ENCODE peak calls at places on chromosome 7, in four cellular contexts. Q, C, X and P are unnamed samples.

GRCh38 chr7:2953588-2954407 is 89.9 kb downstream of the CARD11 start:
- DNase-seq in Q (no peak), C (no peak), X (no peak), P (no peak)

GRCh38 chr7:138520742-138521141 is 60.7 kb downstream of the TRIM24 start:
- DNase-seq in Q (no peak), C (no peak), X (no peak), P (no peak)

GRCh38 chr7:50534690-50535290 is 30.4 kb downstream of the DDC start:
- DNase-seq in Q (no peak), C (peak), X (no peak), P (peak)

GRCh38 chr7:24713850-24714675 is 43.2 kb downstream of the GSDME start:
- DNase-seq in Q (no peak), C (no peak), X (no peak), P (no peak)

GRCh38 chr7:8035647-8036518 is 67.3 kb downstream of the GLCCI1 start:
- DNase-seq in Q (no peak), C (peak), X (no peak), P (no peak)

GRCh38 chr7:156014201-156014600 is 201.9 kb upstream of the SHH start:
- DNase-seq in Q (no peak), C (no peak), X (no peak), P (no peak)

GRCh38 chr7:90119178-90119971 is 34.9 kb upstream of the STEAP1 start:
- DNase-seq in Q (no peak), C (peak), X (no peak), P (no peak)

GRCh38 chr7:134940711-134941110 is 45.6 kb upstream of the AGBL3 start:
- DNase-seq in Q (no peak), C (no peak), X (no peak), P (no peak)

GRCh38 chr7:18494821-18495408 is 634 bp upstream of the HDAC9 start:
- DNase-seq in Q (no peak), C (peak), X (no peak), P (no peak)

GRCh38 chr7:83468251-83468739 is 180.6 kb downstream of the SEMA3E start:
- DNase-seq in Q (peak), C (peak), X (peak), P (peak)

GRCh38 chr7:128810473-128810872 is 18.7 kb downstream of the CCDC136 start:
- DNase-seq in Q (no peak), C (no peak), X (no peak), P (no peak)

GRCh38 chr7:134612197-134612596 is 34.5 kb upstream of the BPGM start:
- DNase-seq in Q (no peak), C (no peak), X (no peak), P (no peak)

GRCh38 chr7:115409682-115410426 is 488.0 kb downstream of the MDFIC start:
- DNase-seq in Q (no peak), C (no peak), X (no peak), P (no peak)

GRCh38 chr7:116736927-116737715 is 65.1 kb downstream of the MET start:
- DNase-seq in Q (no peak), C (peak), X (no peak), P (no peak)

GRCh38 chr7:128167791-128168666 is 73.0 kb upstream of the LEP start:
- DNase-seq in Q (no peak), C (no peak), X (no peak), P (no peak)

GRCh38 chr7:69620650-69621049 is 22.4 kb downstream of the AUTS2 start:
- DNase-seq in Q (no peak), C (no peak), X (no peak), P (no peak)

GRCh38 chr7:131945313-131945831 is 388.9 kb upstream of the PODXL start:
- DNase-seq in Q (no peak), C (peak), X (peak), P (peak)

GRCh38 chr7:157009170-157009777 is 1.2 kb downstream of the MNX1 start:
- DNase-seq in Q (no peak), C (no peak), X (peak), P (peak)

GRCh38 chr7:10284001-10284400 is 689.7 kb upstream of the PHF14 start:
- DNase-seq in Q (no peak), C (no peak), X (no peak), P (no peak)

GRCh38 chr7:20785211-20786048 is 1.3 kb downstream of the SP8 start:
- DNase-seq in Q (no peak), C (no peak), X (peak), P (no peak)

GRCh38 chr7:65980478-65981250 is 1.3 kb downstream of the GUSB start:
- DNase-seq in Q (no peak), C (peak), X (peak), P (no peak)

GRCh38 chr7:29606830-29607229 is 43.2 kb downstream of the PRR15 start:
- DNase-seq in Q (no peak), C (no peak), X (no peak), P (no peak)

GRCh38 chr7:27051451-27051850 is 44.3 kb downstream of the HOXA1 start:
- DNase-seq in Q (no peak), C (no peak), X (no peak), P (no peak)

GRCh38 chr7:110573862-110574528 is 516.9 kb upstream of the LRRN3 start:
- DNase-seq in Q (no peak), C (no peak), X (no peak), P (no peak)

GRCh38 chr7:101163281-101164070 is 1.9 kb downstream of the VGF start:
- DNase-seq in Q (no peak), C (no peak), X (no peak), P (no peak)

GRCh38 chr7:105600720-105601550 is 19.6 kb upstream of the EFCAB10 start:
- DNase-seq in Q (no peak), C (no peak), X (no peak), P (no peak)

GRCh38 chr7:2508327-2509231 is 11.0 kb upstream of the LFNG start:
- DNase-seq in Q (peak), C (peak), X (no peak), P (peak)

GRCh38 chr7:28410628-28411578 is 1.4 kb upstream of the CREB5 start:
- DNase-seq in Q (peak), C (peak), X (no peak), P (peak)

GRCh38 chr7:91083855-91084644 is 180.2 kb upstream of the FZD1 start:
- DNase-seq in Q (no peak), C (peak), X (peak), P (no peak)

DNA sequence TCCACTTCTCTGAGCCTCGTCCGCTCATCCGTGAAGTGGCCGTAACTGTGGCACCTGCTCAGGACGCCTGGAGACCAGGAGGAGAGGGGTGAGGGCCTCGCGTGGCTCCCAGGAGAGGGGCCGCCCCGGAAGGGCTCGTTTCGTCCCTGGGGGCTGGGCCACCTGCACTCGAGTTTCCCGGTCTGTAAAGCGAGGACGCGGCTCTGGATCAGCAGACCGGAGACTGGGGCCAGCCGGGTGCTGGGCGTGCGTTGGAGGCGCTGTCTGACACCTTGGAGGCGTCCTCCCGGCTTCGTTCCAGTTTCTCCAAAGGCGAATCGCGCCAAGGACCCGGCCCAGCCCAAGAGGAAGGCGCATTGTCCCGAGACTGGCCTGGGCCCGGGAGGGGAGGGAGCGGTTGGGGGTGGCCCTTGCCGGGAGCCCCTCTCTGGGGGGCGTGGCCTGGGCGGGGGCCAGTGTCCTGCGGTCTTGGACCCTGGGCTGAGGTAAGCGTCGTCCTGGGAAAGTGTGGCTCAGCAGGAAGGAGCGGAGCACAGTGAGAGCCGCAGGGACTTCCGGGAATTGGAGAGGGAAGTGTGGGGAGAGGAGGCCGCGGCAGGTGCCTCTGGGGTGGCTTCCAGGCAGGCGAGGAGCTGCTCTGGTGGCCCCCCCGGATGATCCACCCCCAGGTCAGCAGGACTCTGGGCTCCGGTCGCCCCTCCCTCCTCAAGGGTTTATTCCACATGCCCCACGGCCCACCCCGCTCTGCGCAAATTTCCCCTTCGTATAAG is 89.7 kb downstream of the FOXL3 start:
- DNase-seq in Q (no peak), C (no peak), X (peak), P (no peak)
- TF ChIP-seq CTCF in Q (no peak), C (no peak), X (no peak), P (no peak)

GRCh38 chr7:73522081-73522818 is at the start of gene BAZ1B:
- DNase-seq in Q (peak), C (peak), X (peak), P (peak)
- TF ChIP-seq CTCF in Q (peak), C (peak), X (no peak), P (peak)

DNA sequence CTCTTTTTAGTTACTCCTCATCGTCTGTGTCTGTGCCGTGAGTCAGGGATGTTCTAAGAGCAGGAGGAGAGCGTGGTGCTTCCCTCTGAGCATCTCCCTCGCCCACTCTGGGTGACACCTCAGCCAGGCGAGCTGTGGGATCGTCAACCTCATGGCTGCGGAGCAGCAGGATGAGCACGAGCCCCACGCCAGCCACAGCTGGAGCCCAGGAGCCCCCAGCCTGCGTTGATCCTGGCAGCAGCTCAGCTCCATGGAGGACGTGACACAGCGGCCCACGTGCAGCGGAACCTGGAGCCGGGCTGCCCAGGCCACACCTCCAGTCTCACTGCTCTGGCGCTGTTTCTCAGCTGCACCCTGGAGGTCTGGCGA is 512.0 kb downstream of the PTPRN2 start:
- DNase-seq in Q (no peak), C (no peak), X (no peak), P (no peak)
- TF ChIP-seq CTCF in Q (no peak), C (no peak), X (no peak), P (no peak)

GRCh38 chr7:140237390-140237789 is 60.6 kb upstream of the KDM7A start:
- DNase-seq in Q (no peak), C (no peak), X (no peak), P (no peak)

GRCh38 chr7:140242057-140243031 is 65.6 kb upstream of the KDM7A start:
- DNase-seq in Q (no peak), C (no peak), X (peak), P (peak)

GRCh38 chr7:140238778-140239652 is 62.2 kb upstream of the KDM7A start:
- DNase-seq in Q (no peak), C (no peak), X (peak), P (peak)

GRCh38 chr7:140236626-140237025 is 59.8 kb upstream of the KDM7A start:
- DNase-seq in Q (no peak), C (no peak), X (no peak), P (no peak)

GRCh38 chr7:140239653-140239935 is 62.8 kb upstream of the KDM7A start:
- DNase-seq in Q (no peak), C (no peak), X (no peak), P (peak)
- TF ChIP-seq CTCF in Q (no peak), C (no peak), X (no peak), P (no peak)

GRCh38 chr7:150957119-150958020 is 20.8 kb downstream of the KCNH2 start:
- DNase-seq in Q (no peak), C (no peak), X (no peak), P (no peak)

GRCh38 chr7:150954986-150955518 is 23.1 kb downstream of the KCNH2 start:
- DNase-seq in Q (no peak), C (no peak), X (no peak), P (no peak)

GRCh38 chr7:150956395-150957118 is 21.6 kb downstream of the KCNH2 start:
- DNase-seq in Q (no peak), C (no peak), X (no peak), P (no peak)

GRCh38 chr7:150954201-150954985 is 23.7 kb downstream of the KCNH2 start:
- DNase-seq in Q (no peak), C (no peak), X (no peak), P (no peak)

DNA sequence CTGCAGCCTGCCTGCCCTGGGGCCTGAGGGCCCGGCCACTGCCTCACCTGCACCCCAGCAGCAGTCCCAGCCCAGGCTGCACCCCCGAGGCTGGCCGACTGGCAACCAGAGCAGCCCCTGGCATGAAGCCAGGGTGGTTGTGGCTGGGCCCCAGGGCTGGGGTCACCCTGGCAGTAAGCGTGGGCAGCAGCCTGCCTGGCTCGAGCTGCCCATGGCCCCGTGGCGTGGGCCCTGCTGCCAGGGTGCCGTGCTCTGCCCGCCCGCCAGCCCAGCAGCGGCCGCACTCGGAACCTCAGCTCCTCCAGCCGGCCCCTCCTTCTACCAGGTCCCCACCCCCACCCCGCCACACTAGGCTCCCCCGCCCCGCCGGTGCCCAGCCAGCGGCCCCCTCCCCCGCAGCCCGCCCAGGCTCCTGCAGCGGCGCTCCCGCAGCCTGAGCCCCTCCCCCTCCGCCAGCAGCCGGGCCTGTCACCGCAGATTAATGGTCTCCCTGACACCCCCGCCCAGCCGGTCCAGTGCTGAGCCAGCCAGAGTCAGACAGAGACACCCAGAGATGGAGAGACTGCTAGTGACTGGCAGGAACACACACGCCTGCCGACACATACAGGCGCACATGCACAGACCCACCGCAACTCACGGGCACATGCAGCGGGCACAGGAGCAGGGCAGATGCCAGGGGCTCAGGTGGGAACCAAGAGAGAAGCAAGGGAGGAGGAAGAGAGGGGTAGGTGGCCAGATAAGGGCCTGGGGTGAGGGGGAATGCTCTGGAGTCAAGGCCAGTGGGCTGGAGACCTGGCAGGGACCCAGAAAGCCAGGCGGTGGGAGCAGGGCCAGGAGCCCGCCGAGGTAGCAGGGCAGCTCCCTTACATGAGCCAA is 22.4 kb downstream of the KCNH2 start:
- DNase-seq in Q (no peak), C (no peak), X (no peak), P (no peak)
- TF ChIP-seq CTCF in Q (no peak), C (no peak), X (no peak), P (no peak)

GRCh38 chr7:102938679-102939078 is 25.9 kb downstream of the LRRC17 start:
- DNase-seq in Q (no peak), C (no peak), X (no peak), P (no peak)
- TF ChIP-seq CTCF in Q (no peak), C (no peak), X (no peak), P (no peak)

GRCh38 chr7:68478326-68478725 is 1119.9 kb upstream of the AUTS2 start:
- DNase-seq in Q (no peak), C (no peak), X (no peak), P (no peak)

GRCh38 chr7:68482800-68483199 is 1115.5 kb upstream of the AUTS2 start:
- DNase-seq in Q (no peak), C (no peak), X (no peak), P (no peak)

GRCh38 chr7:68472688-68473087 is 1125.6 kb upstream of the AUTS2 start:
- DNase-seq in Q (no peak), C (no peak), X (no peak), P (no peak)

DNA sequence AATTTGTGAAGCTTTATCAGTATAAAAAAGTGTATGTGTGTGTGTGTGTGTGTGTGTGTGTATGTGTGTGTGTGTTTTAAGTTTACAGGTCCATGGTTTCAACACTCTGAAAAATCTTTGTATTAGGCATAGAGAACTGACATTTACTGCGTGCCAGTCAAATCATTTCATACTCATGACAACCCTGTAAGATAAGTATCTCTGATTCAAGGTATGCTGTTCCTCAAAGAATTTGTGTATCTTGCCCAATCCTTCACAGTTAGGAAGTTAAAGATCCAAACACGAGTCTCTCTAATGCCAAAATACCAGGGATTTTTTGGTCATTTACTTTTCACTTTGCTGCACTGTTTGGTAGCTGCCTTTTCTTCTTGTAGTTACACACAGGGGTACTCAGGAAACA is 1121.3 kb upstream of the AUTS2 start:
- DNase-seq in Q (no peak), C (no peak), X (no peak), P (no peak)
- TF ChIP-seq CTCF in Q (no peak), C (no peak), X (no peak), P (no peak)

DNA sequence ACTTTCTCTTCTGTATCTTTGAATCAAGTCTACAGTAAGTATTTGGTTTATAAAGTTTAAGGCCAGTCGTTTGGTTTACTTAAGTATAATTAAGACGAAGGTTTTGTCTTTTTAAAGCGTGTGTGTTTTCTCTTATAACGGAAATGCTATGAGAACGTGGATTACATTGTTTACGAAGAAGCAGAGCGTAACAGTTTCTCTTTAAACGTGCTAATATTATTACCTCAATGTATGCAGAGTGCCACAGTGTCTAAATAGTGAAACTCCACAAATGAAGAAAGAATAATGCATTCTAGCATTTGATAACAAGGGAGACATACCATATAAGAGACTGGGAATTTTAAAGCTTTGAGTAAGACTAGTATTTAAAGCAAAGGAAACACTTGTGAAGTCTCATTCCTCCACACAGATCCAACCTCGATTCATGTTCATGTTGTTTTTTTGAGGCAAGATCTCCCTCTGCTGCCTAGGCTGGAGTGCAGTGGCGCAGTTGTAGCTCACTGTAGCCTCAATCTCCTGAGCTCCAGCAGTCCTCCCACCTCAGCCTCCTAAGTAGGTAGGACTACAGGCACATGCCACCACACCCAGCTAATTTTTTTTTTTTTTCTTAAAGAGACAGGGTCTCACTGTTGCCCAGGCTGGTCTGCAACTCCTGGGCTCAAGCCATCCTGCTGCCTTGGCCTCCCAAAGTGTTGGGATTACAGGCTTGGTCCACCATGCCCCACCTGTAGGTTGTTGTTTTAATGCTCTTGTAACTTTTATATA is 75.1 kb downstream of the ANKRD61 start:
- DNase-seq in Q (no peak), C (peak), X (no peak), P (no peak)
- TF ChIP-seq CTCF in Q (no peak), C (peak), X (no peak), P (no peak)